ENCODE peak calls at places on chromosomes 11 and 22, in five cellular contexts. M, S, V, D and I are unnamed samples.

GRCh38 chr11:35006389-35007128 is 90.1 kb downstream of the PDHX start:
- DNase-seq in M (no peak), D (no peak), V (peak; percentile 20), S (no peak), I (no peak)

GRCh38 chr11:61974766-61975631 is 7.6 kb upstream of the FTH1 start:
- DNase-seq in V (peak; percentile 57), D (no peak), M (no peak), S (no peak), I (no peak)

GRCh38 chr22:41290262-41291221 is 4.6 kb upstream of the RANGAP1 start:
- DNase-seq in M (no peak), V (no peak), S (peak; percentile 63), D (no peak), I (peak; percentile 89)

GRCh38 chr11:15106201-15106965 is 8.3 kb upstream of the INSC start:
- DNase-seq in D (no peak), V (no peak), M (no peak), S (peak; percentile 96), I (peak; percentile 85)

GRCh38 chr11:6127881-6128280 is 20.4 kb downstream of the OR56B4 start:
- DNase-seq in S (no peak), V (no peak), D (no peak), M (no peak), I (no peak)

GRCh38 chr22:24230911-24231656 is 13.8 kb downstream of the GGT5 start:
- DNase-seq in V (peak; percentile 58), D (no peak), S (no peak), M (peak; percentile 51), I (no peak)

GRCh38 chr11:70471254-70471653 is 72.9 kb downstream of the CTTN start:
- DNase-seq in S (peak; percentile 25), D (no peak), V (no peak), M (peak; percentile 41), I (peak; percentile 39)

GRCh38 chr11:30489513-30489912 is 96.6 kb downstream of the MPPED2 start:
- DNase-seq in V (no peak), M (no peak), D (no peak), S (no peak), I (no peak)

GRCh38 chr22:40463727-40464126 is 93.3 kb downstream of the SGSM3 start:
- DNase-seq in V (no peak), M (no peak), D (no peak), S (no peak), I (no peak)

GRCh38 chr11:72078477-72078876 is 1.9 kb downstream of the NUMA1 start:
- DNase-seq in S (no peak), V (no peak), D (no peak), M (no peak), I (peak; percentile 28)

GRCh38 chr11:122895591-122895990 is 13.0 kb downstream of the JHY start:
- DNase-seq in M (no peak), S (no peak), D (no peak), V (no peak), I (no peak)

GRCh38 chr11:132895340-132895739 is 637.0 kb downstream of the OPCML start:
- DNase-seq in D (no peak), V (no peak), S (no peak), M (no peak), I (peak; percentile 95)

GRCh38 chr11:115552151-115552550 is 47.9 kb upstream of the CADM1 start:
- DNase-seq in D (no peak), S (no peak), M (no peak), V (no peak), I (no peak)

GRCh38 chr11:124783002-124783401 is 17.2 kb downstream of the MSANTD2 start:
- DNase-seq in V (no peak), D (no peak), M (no peak), S (no peak), I (no peak)

GRCh38 chr22:50443202-50443601 is 31.6 kb downstream of the SBF1 start:
- DNase-seq in D (no peak), S (no peak), M (no peak), V (no peak), I (no peak)

GRCh38 chr11:1482581-1483444 is 3.8 kb downstream of the MOB2 start:
- DNase-seq in D (peak; percentile 26), M (no peak), S (no peak), V (no peak), I (no peak)

GRCh38 chr11:76598426-76598839 is 72.1 kb downstream of the LRRC32 start:
- DNase-seq in S (peak; percentile 56), V (no peak), M (no peak), D (peak; percentile 26), I (peak; percentile 65)

GRCh38 chr11:76588455-76589325 is 81.9 kb downstream of the LRRC32 start:
- DNase-seq in V (peak; percentile 57), M (no peak), D (no peak), S (no peak), I (peak; percentile 53)

GRCh38 chr11:13011366-13012036 is 2.4 kb downstream of the RASSF10 start:
- DNase-seq in D (no peak), V (no peak), S (no peak), M (no peak), I (no peak)

GRCh38 chr11:61023086-61024035 is 51.9 kb downstream of the CD6 start:
- DNase-seq in V (peak; percentile 25), S (no peak), D (no peak), M (no peak), I (no peak)

GRCh38 chr22:46674367-46674781 is 54.2 kb downstream of the GRAMD4 start:
- DNase-seq in V (peak; percentile 61), D (peak; percentile 42), S (no peak), M (no peak), I (no peak)

GRCh38 chr11:107561688-107562087 is 3.8 kb downstream of the ALKBH8 start:
- DNase-seq in S (peak; percentile 90), V (no peak), D (no peak), M (no peak), I (peak; percentile 61)

GRCh38 chr22:50314455-50315288 is 7.2 kb upstream of the PLXNB2 start:
- DNase-seq in M (no peak), D (no peak), V (peak; percentile 89), S (no peak), I (no peak)

GRCh38 chr11:120125005-120125404 is 12.9 kb downstream of the TRIM29 start:
- DNase-seq in M (no peak), S (peak; percentile 81), V (peak; percentile 37), D (no peak), I (peak; percentile 21)

GRCh38 chr22:32557424-32557823 is 82.8 kb downstream of the FBXO7 start:
- DNase-seq in V (no peak), S (peak; percentile 20), D (no peak), M (no peak), I (no peak)

GRCh38 chr11:12716816-12717215 is 42.6 kb downstream of the TEAD1 start:
- DNase-seq in V (no peak), M (no peak), S (no peak), D (no peak), I (no peak)

GRCh38 chr22:24424001-24424900 is 3.1 kb upstream of the ADORA2A start:
- DNase-seq in S (no peak), V (no peak), M (no peak), D (no peak), I (no peak)

GRCh38 chr11:96472085-96472484 is 82.3 kb downstream of the JRKL start:
- DNase-seq in D (no peak), S (no peak), M (no peak), V (no peak), I (no peak)

DNA sequence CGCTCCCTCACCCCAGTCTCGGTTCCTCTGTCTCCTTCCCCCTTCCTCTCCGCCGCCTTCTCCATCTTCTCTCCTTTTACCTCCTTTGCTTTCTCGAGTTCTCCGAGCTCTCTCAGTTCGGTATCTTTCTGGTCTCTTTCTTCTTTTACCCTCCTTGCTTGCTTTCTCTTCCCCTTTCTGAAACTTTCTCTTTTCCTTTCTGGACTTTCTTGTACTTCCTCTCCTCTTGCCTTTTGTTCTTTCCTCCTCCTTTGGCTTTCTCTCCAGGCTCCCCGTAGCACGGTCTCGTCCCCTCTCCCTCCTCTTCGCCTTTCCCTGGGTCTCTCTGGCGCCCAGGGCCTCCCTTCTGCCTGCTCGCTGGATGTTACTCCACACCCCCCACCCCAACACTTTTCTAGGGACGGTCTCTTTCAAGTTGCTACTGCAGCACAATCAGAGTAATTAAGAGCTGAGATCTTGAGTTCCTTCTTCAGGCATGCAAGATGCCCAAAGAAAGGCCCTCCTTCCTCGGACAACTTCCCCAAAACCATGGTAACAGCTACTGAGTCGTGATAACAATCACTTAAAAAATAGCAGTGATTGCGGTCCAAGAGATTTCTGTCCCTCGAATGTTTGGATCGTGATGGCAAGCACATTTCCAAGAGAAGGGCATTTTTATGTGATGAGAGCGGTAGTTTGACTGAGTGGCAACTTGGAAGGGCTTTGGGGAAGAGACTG is 487 bp upstream of the TENM4 start:
- DNase-seq in S (peak; percentile 23), V (no peak), M (no peak), D (peak; percentile 15), I (no peak)
- TF ChIP-seq CTCF in S (no peak), V (no peak), M (no peak), D (no peak), I (no peak)

DNA sequence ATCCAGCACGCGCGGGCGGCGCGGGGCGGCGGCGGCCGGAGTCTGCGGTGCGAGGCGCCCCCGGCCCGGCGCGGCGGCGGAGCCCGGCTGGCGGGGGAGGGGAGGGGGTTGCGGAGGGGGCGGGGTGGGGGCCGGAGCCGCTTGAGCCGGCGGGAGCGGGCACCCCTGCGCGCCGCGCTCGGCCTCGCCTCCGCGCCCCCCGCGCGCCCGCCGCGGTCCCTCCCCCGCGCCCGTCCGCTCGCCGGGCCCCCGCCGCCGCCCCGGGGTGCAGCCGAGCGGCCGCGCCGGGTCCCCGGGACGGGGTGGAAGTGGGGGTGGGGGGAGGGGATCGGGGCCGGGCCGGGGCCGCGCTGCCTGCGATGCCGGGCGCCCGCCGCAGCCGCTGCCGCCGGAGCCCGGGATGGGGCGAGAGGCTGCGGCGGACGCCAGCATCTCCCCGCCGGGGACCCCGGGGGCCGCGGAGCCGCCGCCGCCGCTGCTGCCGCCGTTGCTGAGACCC is 284 bp downstream of the MGAT3 start:
- DNase-seq in V (no peak), S (no peak), D (no peak), M (no peak), I (no peak)
- H3K4me3 ChIP-seq in V (peak overlapping the region; percentile 40), S (no peak overlapping the region), D (peak overlapping the region; percentile 52), M (peak overlapping the region; percentile 46), I (peak overlapping the region; percentile 55)

DNA sequence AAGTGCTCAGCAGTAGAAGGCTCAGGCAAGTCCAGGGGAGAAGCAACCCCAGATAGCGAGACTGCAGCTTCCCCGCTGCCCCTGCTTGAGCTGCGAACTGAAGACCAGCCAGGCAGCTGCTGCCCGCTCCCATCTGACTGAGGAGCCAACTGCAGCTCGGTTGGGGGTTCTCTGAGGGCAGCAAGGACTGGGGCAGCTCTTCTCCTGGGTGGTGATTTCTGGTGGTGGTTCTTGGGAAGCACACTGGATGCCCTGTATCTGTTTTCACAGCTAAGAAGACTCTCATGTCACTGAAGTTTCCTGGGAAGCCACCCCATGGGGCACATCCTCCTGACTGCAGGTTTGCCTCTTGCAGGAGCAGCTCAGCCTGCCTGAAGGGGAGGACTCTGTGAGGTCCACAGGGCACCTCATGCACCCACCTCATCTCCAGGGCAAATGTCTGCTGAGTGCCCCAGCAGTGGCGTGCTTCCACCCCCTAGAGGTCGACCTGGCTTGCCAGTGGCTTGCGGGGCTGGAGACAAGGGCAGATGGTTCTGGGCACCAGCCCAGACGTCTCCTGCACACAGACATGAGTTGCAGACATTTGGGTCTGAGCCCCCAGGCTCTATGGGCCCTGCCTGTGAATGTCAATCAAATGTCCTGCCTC is 801.1 kb downstream of the BRD1 start:
- DNase-seq in D (no peak), M (no peak), V (no peak), S (no peak), I (no peak)
- TF ChIP-seq CTCF in D (no peak), M (peak; percentile 80), V (no peak), S (no peak), I (no peak)

DNA sequence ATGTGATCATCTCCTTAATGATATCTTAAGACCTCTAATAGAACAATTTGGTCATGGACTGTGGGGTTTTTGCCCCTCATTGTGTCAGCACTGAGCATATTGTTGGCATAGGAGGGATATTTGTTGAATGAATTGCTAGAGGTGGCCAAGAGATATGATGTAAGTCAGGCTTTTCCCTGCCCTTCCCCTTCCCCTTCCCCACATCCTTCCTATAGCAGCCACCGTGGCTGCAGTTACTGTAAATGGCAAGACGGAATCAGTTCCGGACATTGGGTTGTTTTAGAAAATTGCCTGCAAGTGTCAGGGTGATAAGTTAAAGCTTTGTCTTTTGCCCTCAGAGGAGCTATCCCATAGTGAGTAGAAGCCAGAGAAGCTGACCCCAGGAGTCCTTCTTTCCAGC is 23.0 kb downstream of the LIMK2 start:
- DNase-seq in D (no peak), V (no peak), S (no peak), M (no peak), I (peak; percentile 19)
- H3K4me3 ChIP-seq in D (no peak overlapping the region), V (no peak overlapping the region), S (no peak overlapping the region), M (no peak overlapping the region), I (no peak overlapping the region)